ENCODE peak calls at places on chromosomes 2 and 18, in six cellular contexts. X is MV-4-11; F is SW480; Q is mammary epithelial cell; M is stimulated activated CD8-positive, alpha-beta memory T cell treated with anti-CD3 and anti-CD28 coated beads, Interleukin-2, amount 100 ng/mL, for 48 hours; O is mesenteric fat pad. L is an unnamed sample.

GRCh38 chr18:5309888-5310470 is 14.5 kb upstream of the ZBTB14 start:
- DNase-seq in F (no peak), X (peak), O (no peak), M (no peak), Q (no peak), L (no peak)

GRCh38 chr2:172862077-172862476 is 126.4 kb downstream of the RAPGEF4 start:
- DNase-seq in X (no peak), F (no peak), O (no peak), M (no peak), Q (no peak), L (no peak)

GRCh38 chr2:119371111-119371510 is 4.3 kb downstream of the DBI start:
- DNase-seq in F (no peak), O (no peak), M (no peak), Q (no peak), X (no peak), L (no peak)

GRCh38 chr2:141264848-141265247 is 866.0 kb downstream of the LRP1B start:
- DNase-seq in F (no peak), Q (no peak), O (no peak), X (no peak), M (no peak), L (no peak)

GRCh38 chr2:120347387-120348010 is 1.6 kb downstream of the INHBB start:
- DNase-seq in O (no peak), M (no peak), X (no peak), F (no peak), Q (no peak), L (no peak)

GRCh38 chr2:237715459-237715947 is 83.1 kb upstream of the RBM44 start:
- DNase-seq in M (no peak), F (no peak), O (no peak), Q (no peak), X (no peak), L (no peak)

GRCh38 chr2:70672990-70673647 is 94.9 kb downstream of the ADD2 start:
- DNase-seq in M (no peak), F (no peak), Q (no peak), X (no peak), O (no peak), L (no peak)

GRCh38 chr2:296354-296753 is 8.5 kb upstream of the ALKAL2 start:
- DNase-seq in F (no peak), X (no peak), M (no peak), O (no peak), Q (no peak), L (no peak)

GRCh38 chr2:96112501-96113366 is 3.6 kb downstream of the ADRA2B start:
- DNase-seq in X (no peak), Q (no peak), M (no peak), O (no peak), F (no peak), L (no peak)

GRCh38 chr2:55862673-55863390 is 60.8 kb downstream of the EFEMP1 start:
- DNase-seq in O (no peak), X (peak), Q (peak), M (no peak), F (no peak), L (no peak)